ENCODE peak calls at places on chromosome 4, in six cellular contexts. One of them, this sample, is unnamed.

GRCh38 chr4:37522996-37523395 is 163.2 kb downstream of the RELL1 start:
- DNase-seq in head of caudate nucleus: no peak
- DNase-seq in Calu3: no peak
- DNase-seq in NCI-H1436: no peak
- DNase-seq in activated naive CD8-positive, alpha-beta T cell treated with anti-CD3 and anti-CD28 coated beads, Interleukin-2, amount 50 U/mL, for 24 hours: no peak
- DNase-seq in NCI-H1105: no peak
- DNase-seq in this sample: no peak

GRCh38 chr4:101782546-101782945 is 8.0 kb upstream of the BANK1 start:
- DNase-seq in NCI-H1436: no peak
- DNase-seq in activated naive CD8-positive, alpha-beta T cell treated with anti-CD3 and anti-CD28 coated beads, Interleukin-2, amount 50 U/mL, for 24 hours: no peak
- DNase-seq in NCI-H1105: no peak
- DNase-seq in head of caudate nucleus: no peak
- DNase-seq in Calu3: no peak
- DNase-seq in this sample: no peak

GRCh38 chr4:148980782-148981181 is 538.6 kb upstream of the NR3C2 start:
- DNase-seq in head of caudate nucleus: no peak
- DNase-seq in activated naive CD8-positive, alpha-beta T cell treated with anti-CD3 and anti-CD28 coated beads, Interleukin-2, amount 50 U/mL, for 24 hours: no peak
- DNase-seq in NCI-H1436: no peak
- DNase-seq in NCI-H1105: no peak
- DNase-seq in Calu3: no peak
- DNase-seq in this sample: no peak

GRCh38 chr4:849478-850175 is 23.7 kb upstream of the CPLX1 start:
- DNase-seq in NCI-H1105: no peak
- DNase-seq in head of caudate nucleus: no peak
- DNase-seq in activated naive CD8-positive, alpha-beta T cell treated with anti-CD3 and anti-CD28 coated beads, Interleukin-2, amount 50 U/mL, for 24 hours: no peak
- DNase-seq in Calu3: no peak
- DNase-seq in NCI-H1436: no peak
- DNase-seq in this sample: no peak

GRCh38 chr4:48360285-48360965 is 19.1 kb downstream of the SLAIN2 start:
- DNase-seq in Calu3: no peak
- DNase-seq in NCI-H1436: no peak
- DNase-seq in head of caudate nucleus: no peak
- DNase-seq in activated naive CD8-positive, alpha-beta T cell treated with anti-CD3 and anti-CD28 coated beads, Interleukin-2, amount 50 U/mL, for 24 hours: no peak
- DNase-seq in NCI-H1105: no peak
- DNase-seq in this sample: no peak

GRCh38 chr4:97548943-97549583 is 594.2 kb downstream of the STPG2 start:
- DNase-seq in activated naive CD8-positive, alpha-beta T cell treated with anti-CD3 and anti-CD28 coated beads, Interleukin-2, amount 50 U/mL, for 24 hours: no peak
- DNase-seq in head of caudate nucleus: no peak
- DNase-seq in NCI-H1436: no peak
- DNase-seq in Calu3: no peak
- DNase-seq in NCI-H1105: no peak
- DNase-seq in this sample: no peak

GRCh38 chr4:145154573-145154972 is 25.8 kb downstream of the OTUD4 start:
- DNase-seq in NCI-H1436: no peak
- DNase-seq in head of caudate nucleus: no peak
- DNase-seq in Calu3: peak
- DNase-seq in NCI-H1105: no peak
- DNase-seq in activated naive CD8-positive, alpha-beta T cell treated with anti-CD3 and anti-CD28 coated beads, Interleukin-2, amount 50 U/mL, for 24 hours: no peak
- DNase-seq in this sample: no peak

GRCh38 chr4:26330186-26330787 is 9.5 kb downstream of the RBPJ start:
- DNase-seq in activated naive CD8-positive, alpha-beta T cell treated with anti-CD3 and anti-CD28 coated beads, Interleukin-2, amount 50 U/mL, for 24 hours: no peak
- DNase-seq in NCI-H1436: peak
- DNase-seq in Calu3: peak
- DNase-seq in NCI-H1105: peak
- DNase-seq in head of caudate nucleus: no peak
- DNase-seq in this sample: peak

GRCh38 chr4:142846729-142847606 is 867 bp upstream of the INPP4B start:
- DNase-seq in head of caudate nucleus: peak
- DNase-seq in activated naive CD8-positive, alpha-beta T cell treated with anti-CD3 and anti-CD28 coated beads, Interleukin-2, amount 50 U/mL, for 24 hours: peak
- DNase-seq in NCI-H1436: no peak
- DNase-seq in Calu3: peak
- DNase-seq in NCI-H1105: peak
- DNase-seq in this sample: peak

GRCh38 chr4:48546336-48546735 is 56.3 kb downstream of the ZAR1 start:
- DNase-seq in NCI-H1105: peak
- DNase-seq in Calu3: peak
- DNase-seq in head of caudate nucleus: peak
- DNase-seq in NCI-H1436: peak
- DNase-seq in activated naive CD8-positive, alpha-beta T cell treated with anti-CD3 and anti-CD28 coated beads, Interleukin-2, amount 50 U/mL, for 24 hours: peak
- DNase-seq in this sample: peak

GRCh38 chr4:39706334-39706733 is 8.4 kb downstream of the UBE2K start:
- DNase-seq in Calu3: no peak
- DNase-seq in head of caudate nucleus: no peak
- DNase-seq in NCI-H1105: no peak
- DNase-seq in activated naive CD8-positive, alpha-beta T cell treated with anti-CD3 and anti-CD28 coated beads, Interleukin-2, amount 50 U/mL, for 24 hours: no peak
- DNase-seq in NCI-H1436: no peak
- DNase-seq in this sample: no peak